ENCODE peak calls at places on chromosomes 7 and 10, in ten cellular contexts. H is IMR-90, M is AG10803, Y is occipital lobe, A is COR-L47, R is neural crest cell, Q is NCI-H2171 treated with DMSO at 0.1 percent for 48 hours, J is NCI-H1417, K is non-pigmented ciliary epithelial cell, L is cerebellar nuclear complex. P is an unnamed sample.

GRCh38 chr7:32928785-32929184 is 28.5 kb upstream of the FKBP9 start:
- DNase-seq in H (no peak), M (no peak), Y (no peak), A (no peak), R (no peak), Q (no peak), J (no peak), K (no peak), L (no peak), P (no peak)

GRCh38 chr10:14146005-14146404 is 184.7 kb downstream of the FRMD4A start:
- DNase-seq in H (peak; percentile 95), M (peak; percentile 81), Y (no peak), A (no peak), R (no peak), Q (no peak), J (no peak), K (peak; percentile 60), L (no peak), P (no peak)

GRCh38 chr10:63798599-63799498 is 277.6 kb downstream of the REEP3 start:
- DNase-seq in H (peak; percentile 78), M (peak; percentile 95), Y (no peak), A (no peak), R (no peak), Q (peak; percentile 0), J (no peak), K (peak; percentile 94), L (no peak), P (no peak)

GRCh38 chr7:27519801-27520200 is 142.9 kb downstream of the HIBADH start:
- DNase-seq in H (no peak), M (no peak), Y (no peak), A (no peak), R (no peak), Q (peak; percentile 31), J (peak; percentile 82), K (no peak), L (no peak), P (no peak)

GRCh38 chr10:55203319-55203718 is 402.3 kb upstream of the PCDH15 start:
- DNase-seq in H (no peak), M (no peak), Y (no peak), A (no peak), R (no peak), Q (no peak), J (no peak), K (peak; percentile 58), L (no peak), P (no peak)

GRCh38 chr10:62170738-62171137 is 97.9 kb downstream of the RTKN2 start:
- DNase-seq in H (no peak), M (peak; percentile 13), Y (no peak), A (no peak), R (no peak), Q (no peak), J (no peak), K (no peak), L (no peak), P (no peak)

GRCh38 chr10:121696854-121697253 is 98.6 kb upstream of the FGFR2 start:
- DNase-seq in H (no peak), M (no peak), Y (no peak), A (no peak), R (peak; percentile 58), Q (peak; percentile 7), J (peak; percentile 20), K (no peak), L (no peak), P (peak; percentile 66)

GRCh38 chr7:24834150-24834798 is 77.0 kb upstream of the GSDME start:
- DNase-seq in H (no peak), M (no peak), Y (no peak), A (no peak), R (no peak), Q (no peak), J (no peak), K (no peak), L (no peak), P (no peak)

GRCh38 chr10:119734396-119735332 is 8.8 kb downstream of the INPP5F start:
- DNase-seq in H (peak; percentile 52), M (peak; percentile 51), Y (no peak), A (no peak), R (no peak), Q (peak; percentile 3), J (no peak), K (peak; percentile 27), L (no peak), P (peak; percentile 62)

P was measured in A673.